ENCODE peak calls at places on chromosome 14, in six cellular contexts. One of them, this sample, is unnamed.

GRCh38 chr14:105861985-105862465 is 335.6 kb downstream of the TMEM121 start:
- DNase-seq in H9: no peak
- DNase-seq in mesenchymal stem cell: no peak
- DNase-seq in H1: no peak
- DNase-seq in IMR-90: no peak
- DNase-seq in trophoblast cell: no peak
- DNase-seq in this sample: no peak

GRCh38 chr14:100104523-100105300 is 39.5 kb downstream of the EVL start:
- DNase-seq in H9: no peak
- DNase-seq in mesenchymal stem cell: no peak
- DNase-seq in H1: no peak
- DNase-seq in IMR-90: peak; percentile 72
- DNase-seq in trophoblast cell: peak; percentile 20
- DNase-seq in this sample: no peak

GRCh38 chr14:26190644-26191043 is 407.2 kb downstream of the NOVA1 start:
- DNase-seq in H9: no peak
- DNase-seq in mesenchymal stem cell: peak; percentile 2
- DNase-seq in H1: no peak
- DNase-seq in IMR-90: no peak
- DNase-seq in trophoblast cell: no peak
- DNase-seq in this sample: no peak

GRCh38 chr14:71203306-71203705 is 296.0 kb downstream of the PCNX1 start:
- DNase-seq in H9: no peak
- DNase-seq in mesenchymal stem cell: peak; percentile 13
- DNase-seq in H1: no peak
- DNase-seq in IMR-90: peak; percentile 22
- DNase-seq in trophoblast cell: no peak
- DNase-seq in this sample: no peak

GRCh38 chr14:62329427-62329826 is 567.2 kb downstream of the SNAPC1 start:
- DNase-seq in H9: no peak
- DNase-seq in mesenchymal stem cell: peak; percentile 50
- DNase-seq in H1: no peak
- DNase-seq in IMR-90: peak; percentile 63
- DNase-seq in trophoblast cell: peak; percentile 23
- DNase-seq in this sample: no peak

GRCh38 chr14:29463727-29464370 is 463.8 kb downstream of the PRKD1 start:
- DNase-seq in H9: no peak
- DNase-seq in mesenchymal stem cell: no peak
- DNase-seq in H1: no peak
- DNase-seq in IMR-90: no peak
- DNase-seq in trophoblast cell: no peak
- DNase-seq in this sample: no peak

GRCh38 chr14:54362759-54363437 is 33.9 kb upstream of the CDKN3 start:
- DNase-seq in H9: no peak
- DNase-seq in mesenchymal stem cell: peak; percentile 41
- DNase-seq in H1: no peak
- DNase-seq in IMR-90: no peak
- DNase-seq in trophoblast cell: no peak
- DNase-seq in this sample: no peak

GRCh38 chr14:100261621-100262020 is 22.7 kb downstream of the YY1 start:
- DNase-seq in H9: no peak
- DNase-seq in mesenchymal stem cell: no peak
- DNase-seq in H1: no peak
- DNase-seq in IMR-90: no peak
- DNase-seq in trophoblast cell: no peak
- DNase-seq in this sample: no peak

GRCh38 chr14:94045563-94046345 is 19.6 kb downstream of the OTUB2 start:
- DNase-seq in H9: peak; percentile 8
- DNase-seq in mesenchymal stem cell: no peak
- DNase-seq in H1: no peak
- DNase-seq in IMR-90: no peak
- DNase-seq in trophoblast cell: no peak
- DNase-seq in this sample: no peak

GRCh38 chr14:54564799-54565235 is 2.1 kb upstream of the SAMD4A start:
- DNase-seq in H9: no peak
- DNase-seq in mesenchymal stem cell: peak; percentile 88
- DNase-seq in H1: no peak
- DNase-seq in IMR-90: peak; percentile 87
- DNase-seq in trophoblast cell: no peak
- DNase-seq in this sample: no peak

GRCh38 chr14:54730156-54730961 is 163.4 kb downstream of the SAMD4A start:
- DNase-seq in H9: no peak
- DNase-seq in mesenchymal stem cell: peak; percentile 87
- DNase-seq in H1: no peak
- DNase-seq in IMR-90: peak; percentile 78
- DNase-seq in trophoblast cell: peak; percentile 13
- DNase-seq in this sample: no peak

GRCh38 chr14:31449971-31450610 is 7.2 kb downstream of the DTD2 start:
- DNase-seq in H9: no peak
- DNase-seq in mesenchymal stem cell: peak; percentile 48
- DNase-seq in H1: no peak
- DNase-seq in IMR-90: peak; percentile 41
- DNase-seq in trophoblast cell: peak; percentile 78
- DNase-seq in this sample: no peak

GRCh38 chr14:89720741-89721315 is 233.7 kb downstream of the EFCAB11 start:
- DNase-seq in H9: peak; percentile 46
- DNase-seq in mesenchymal stem cell: no peak
- DNase-seq in H1: no peak
- DNase-seq in IMR-90: no peak
- DNase-seq in trophoblast cell: no peak
- DNase-seq in this sample: no peak

GRCh38 chr14:32703246-32703645 is 235.4 kb upstream of the NPAS3 start:
- DNase-seq in H9: no peak
- DNase-seq in mesenchymal stem cell: no peak
- DNase-seq in H1: no peak
- DNase-seq in IMR-90: no peak
- DNase-seq in trophoblast cell: no peak
- DNase-seq in this sample: no peak

GRCh38 chr14:64698899-64699298 is 5.3 kb upstream of the PLEKHG3 start:
- DNase-seq in H9: no peak
- DNase-seq in mesenchymal stem cell: peak; percentile 73
- DNase-seq in H1: no peak
- DNase-seq in IMR-90: no peak
- DNase-seq in trophoblast cell: peak; percentile 25
- DNase-seq in this sample: no peak

GRCh38 chr14:96105921-96106441 is 66.8 kb downstream of the C14orf132 start:
- DNase-seq in H9: no peak
- DNase-seq in mesenchymal stem cell: no peak
- DNase-seq in H1: no peak
- DNase-seq in IMR-90: no peak
- DNase-seq in trophoblast cell: peak; percentile 90
- DNase-seq in this sample: no peak

GRCh38 chr14:75941030-75941429 is 40.8 kb downstream of the TGFB3 start:
- DNase-seq in H9: no peak
- DNase-seq in mesenchymal stem cell: no peak
- DNase-seq in H1: no peak
- DNase-seq in IMR-90: peak; percentile 17
- DNase-seq in trophoblast cell: no peak
- DNase-seq in this sample: no peak

GRCh38 chr14:70186826-70187483 is 1.8 kb downstream of the SLC8A3 start:
- DNase-seq in H9: peak; percentile 59
- DNase-seq in mesenchymal stem cell: no peak
- DNase-seq in H1: no peak
- DNase-seq in IMR-90: no peak
- DNase-seq in trophoblast cell: no peak
- DNase-seq in this sample: no peak

GRCh38 chr14:26577711-26578110 is 20.1 kb downstream of the NOVA1 start:
- DNase-seq in H9: no peak
- DNase-seq in mesenchymal stem cell: no peak
- DNase-seq in H1: no peak
- DNase-seq in IMR-90: no peak
- DNase-seq in trophoblast cell: no peak
- DNase-seq in this sample: no peak

GRCh38 chr14:56107615-56108014 is 10.6 kb upstream of the PELI2 start:
- DNase-seq in H9: no peak
- DNase-seq in mesenchymal stem cell: no peak
- DNase-seq in H1: no peak
- DNase-seq in IMR-90: no peak
- DNase-seq in trophoblast cell: no peak
- DNase-seq in this sample: no peak

GRCh38 chr14:92575061-92575772 is 61.6 kb downstream of the RIN3 start:
- DNase-seq in H9: no peak
- DNase-seq in mesenchymal stem cell: no peak
- DNase-seq in H1: no peak
- DNase-seq in IMR-90: no peak
- DNase-seq in trophoblast cell: no peak
- DNase-seq in this sample: no peak
- H3K14ac ChIP-seq in H9: no peak overlapping the region
- H3K14ac ChIP-seq in mesenchymal stem cell: no peak overlapping the region
- H3K14ac ChIP-seq in H1: no peak overlapping the region
- H3K14ac ChIP-seq in IMR-90: no peak overlapping the region
- H3K14ac ChIP-seq in trophoblast cell: no peak overlapping the region
- H3K14ac ChIP-seq in this sample: no peak overlapping the region

GRCh38 chr14:22978873-22979671 is 3.3 kb downstream of the AJUBA start:
- DNase-seq in H9: no peak
- DNase-seq in mesenchymal stem cell: no peak
- DNase-seq in H1: no peak
- DNase-seq in IMR-90: no peak
- DNase-seq in trophoblast cell: no peak
- DNase-seq in this sample: no peak
- H3K27ac ChIP-seq in H9: peak overlapping the region; percentile 8
- H3K27ac ChIP-seq in mesenchymal stem cell: peak overlapping the region; percentile 94
- H3K27ac ChIP-seq in H1: no peak overlapping the region
- H3K27ac ChIP-seq in IMR-90: peak overlapping the region; percentile 81
- H3K27ac ChIP-seq in trophoblast cell: peak overlapping the region; percentile 93
- H3K27ac ChIP-seq in this sample: peak overlapping the region; percentile 95

DNA sequence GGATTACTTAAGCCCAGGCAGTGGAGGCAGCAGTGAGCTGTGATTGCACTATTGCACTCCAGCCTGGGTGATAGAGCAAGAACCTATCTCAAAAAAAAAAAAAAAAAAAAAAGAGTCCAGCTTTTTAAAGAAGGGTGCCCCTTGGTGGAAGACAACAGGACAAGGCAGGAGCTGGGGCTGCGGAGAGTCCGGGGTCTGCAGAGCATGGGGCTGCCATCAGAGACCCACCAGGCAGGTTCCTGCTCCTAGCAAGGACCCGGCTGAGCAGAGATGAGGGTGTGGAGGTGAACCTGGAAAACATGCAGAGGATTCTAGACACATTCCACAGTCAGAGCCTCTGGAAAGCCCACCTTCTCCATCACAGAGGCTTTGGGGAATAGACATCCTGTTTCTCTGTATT is 21.0 kb upstream of the CIPC start:
- DNase-seq in H9: no peak
- DNase-seq in mesenchymal stem cell: no peak
- DNase-seq in H1: no peak
- DNase-seq in IMR-90: no peak
- DNase-seq in trophoblast cell: no peak
- DNase-seq in this sample: no peak
- H3K14ac ChIP-seq in H9: no peak overlapping the region
- H3K14ac ChIP-seq in mesenchymal stem cell: no peak overlapping the region
- H3K14ac ChIP-seq in H1: no peak overlapping the region
- H3K14ac ChIP-seq in IMR-90: no peak overlapping the region
- H3K14ac ChIP-seq in trophoblast cell: peak overlapping the region; percentile 34
- H3K14ac ChIP-seq in this sample: no peak overlapping the region

GRCh38 chr14:50452285-50452684 is 55.6 kb upstream of the CDKL1 start:
- DNase-seq in H9: no peak
- DNase-seq in mesenchymal stem cell: no peak
- DNase-seq in H1: no peak
- DNase-seq in IMR-90: peak; percentile 31
- DNase-seq in trophoblast cell: no peak
- DNase-seq in this sample: no peak
- H3K27ac ChIP-seq in H9: no peak overlapping the region
- H3K27ac ChIP-seq in mesenchymal stem cell: no peak overlapping the region
- H3K27ac ChIP-seq in H1: no peak overlapping the region
- H3K27ac ChIP-seq in IMR-90: no peak overlapping the region
- H3K27ac ChIP-seq in trophoblast cell: no peak overlapping the region
- H3K27ac ChIP-seq in this sample: no peak overlapping the region

GRCh38 chr14:33996450-33996849 is 45.6 kb upstream of the EGLN3 start:
- DNase-seq in H9: no peak
- DNase-seq in mesenchymal stem cell: no peak
- DNase-seq in H1: no peak
- DNase-seq in IMR-90: no peak
- DNase-seq in trophoblast cell: no peak
- DNase-seq in this sample: no peak
- H3K14ac ChIP-seq in H9: no peak overlapping the region
- H3K14ac ChIP-seq in mesenchymal stem cell: peak overlapping the region; percentile 3
- H3K14ac ChIP-seq in H1: no peak overlapping the region
- H3K14ac ChIP-seq in IMR-90: no peak overlapping the region
- H3K14ac ChIP-seq in trophoblast cell: no peak overlapping the region
- H3K14ac ChIP-seq in this sample: no peak overlapping the region

GRCh38 chr14:67748312-67748711 is 46.6 kb downstream of the RDH12 start:
- DNase-seq in H9: no peak
- DNase-seq in mesenchymal stem cell: no peak
- DNase-seq in H1: no peak
- DNase-seq in IMR-90: no peak
- DNase-seq in trophoblast cell: no peak
- DNase-seq in this sample: no peak
- H3K27ac ChIP-seq in H9: no peak overlapping the region
- H3K27ac ChIP-seq in mesenchymal stem cell: no peak overlapping the region
- H3K27ac ChIP-seq in H1: no peak overlapping the region
- H3K27ac ChIP-seq in IMR-90: no peak overlapping the region
- H3K27ac ChIP-seq in trophoblast cell: no peak overlapping the region
- H3K27ac ChIP-seq in this sample: no peak overlapping the region

GRCh38 chr14:103292426-103293374 is 41.3 kb upstream of the EIF5 start:
- DNase-seq in H9: peak; percentile 74
- DNase-seq in mesenchymal stem cell: peak; percentile 70
- DNase-seq in H1: no peak
- DNase-seq in IMR-90: peak; percentile 53
- DNase-seq in trophoblast cell: peak; percentile 94
- DNase-seq in this sample: peak; percentile 73

GRCh38 chr14:103294091-103294490 is 39.9 kb upstream of the EIF5 start:
- DNase-seq in H9: no peak
- DNase-seq in mesenchymal stem cell: no peak
- DNase-seq in H1: no peak
- DNase-seq in IMR-90: no peak
- DNase-seq in trophoblast cell: no peak
- DNase-seq in this sample: no peak

GRCh38 chr14:103296007-103296406 is 38.0 kb upstream of the EIF5 start:
- DNase-seq in H9: no peak
- DNase-seq in mesenchymal stem cell: peak; percentile 79
- DNase-seq in H1: no peak
- DNase-seq in IMR-90: peak; percentile 75
- DNase-seq in trophoblast cell: peak; percentile 64
- DNase-seq in this sample: no peak

GRCh38 chr14:103290961-103291360 is 43.1 kb upstream of the EIF5 start:
- DNase-seq in H9: no peak
- DNase-seq in mesenchymal stem cell: no peak
- DNase-seq in H1: no peak
- DNase-seq in IMR-90: no peak
- DNase-seq in trophoblast cell: no peak
- DNase-seq in this sample: no peak

GRCh38 chr14:103293465-103293864 is 40.6 kb upstream of the EIF5 start:
- DNase-seq in H9: no peak
- DNase-seq in mesenchymal stem cell: no peak
- DNase-seq in H1: no peak
- DNase-seq in IMR-90: no peak
- DNase-seq in trophoblast cell: no peak
- DNase-seq in this sample: no peak
- H3K14ac ChIP-seq in H9: no peak overlapping the region
- H3K14ac ChIP-seq in mesenchymal stem cell: no peak overlapping the region
- H3K14ac ChIP-seq in H1: no peak overlapping the region
- H3K14ac ChIP-seq in IMR-90: no peak overlapping the region
- H3K14ac ChIP-seq in trophoblast cell: no peak overlapping the region
- H3K14ac ChIP-seq in this sample: no peak overlapping the region